ENCODE peak calls at places on chromosomes 11 and 22, in nine cellular contexts. O, Y, Z, M, S, W, H, Q and L are unnamed samples.
A peak's percentile ranks its signal among the peaks of the same experiment; 100 is the strongest.

GRCh38 chr11:11231763-11232162 is 121.3 kb downstream of the CSNK2A3 start:
- DNase-seq in O (no peak), Y (no peak), Z (no peak), M (no peak), S (no peak), W (no peak), H (no peak), Q (no peak), L (no peak)

GRCh38 chr11:819129-819931 is 616 bp downstream of the PNPLA2 start:
- DNase-seq in O (no peak), Y (peak; percentile 95), Z (peak; percentile 91), M (peak; percentile 48), S (peak; percentile 95), W (peak; percentile 94), H (peak; percentile 93), Q (peak; percentile 90), L (peak; percentile 83)

GRCh38 chr11:123405123-123405592 is 24.9 kb upstream of the GRAMD1B start:
- DNase-seq in O (no peak), Y (no peak), Z (peak; percentile 32), M (no peak), S (no peak), W (peak; percentile 93), H (no peak), Q (no peak), L (no peak)

GRCh38 chr22:46766611-46767010 is 4.2 kb downstream of the TBC1D22A start:
- DNase-seq in O (no peak), Y (no peak), Z (no peak), M (no peak), S (no peak), W (no peak), H (no peak), Q (no peak), L (no peak)

GRCh38 chr11:120807414-120808150 is 216.3 kb upstream of the TBCEL start:
- DNase-seq in O (no peak), Y (no peak), Z (peak; percentile 82), M (peak; percentile 87), S (peak; percentile 49), W (no peak), H (peak; percentile 50), Q (no peak), L (peak; percentile 95)

GRCh38 chr11:124751741-124752470 is at the start of gene VSIG2:
- DNase-seq in O (no peak), Y (no peak), Z (no peak), M (no peak), S (no peak), W (no peak), H (no peak), Q (no peak), L (no peak)

GRCh38 chr11:100730266-100730665 is 43.2 kb downstream of the ARHGAP42 start:
- DNase-seq in O (peak; percentile 58), Y (no peak), Z (peak; percentile 66), M (no peak), S (no peak), W (no peak), H (peak; percentile 40), Q (no peak), L (no peak)

GRCh38 chr11:13046626-13047570 is 37.8 kb downstream of the RASSF10 start:
- DNase-seq in O (no peak), Y (no peak), Z (no peak), M (no peak), S (no peak), W (no peak), H (no peak), Q (no peak), L (no peak)

GRCh38 chr11:35282226-35282882 is 137.0 kb downstream of the SLC1A2 start:
- DNase-seq in O (no peak), Y (no peak), Z (peak; percentile 48), M (peak; percentile 45), S (no peak), W (no peak), H (no peak), Q (no peak), L (peak; percentile 40)

GRCh38 chr22:45966892-45967365 is 10.0 kb downstream of the WNT7B start:
- DNase-seq in O (no peak), Y (no peak), Z (no peak), M (no peak), S (no peak), W (no peak), H (no peak), Q (no peak), L (no peak)

GRCh38 chr11:106853850-106854401 is 164.3 kb downstream of the GUCY1A2 start:
- DNase-seq in O (no peak), Y (no peak), Z (no peak), M (no peak), S (no peak), W (no peak), H (no peak), Q (no peak), L (no peak)

DNA sequence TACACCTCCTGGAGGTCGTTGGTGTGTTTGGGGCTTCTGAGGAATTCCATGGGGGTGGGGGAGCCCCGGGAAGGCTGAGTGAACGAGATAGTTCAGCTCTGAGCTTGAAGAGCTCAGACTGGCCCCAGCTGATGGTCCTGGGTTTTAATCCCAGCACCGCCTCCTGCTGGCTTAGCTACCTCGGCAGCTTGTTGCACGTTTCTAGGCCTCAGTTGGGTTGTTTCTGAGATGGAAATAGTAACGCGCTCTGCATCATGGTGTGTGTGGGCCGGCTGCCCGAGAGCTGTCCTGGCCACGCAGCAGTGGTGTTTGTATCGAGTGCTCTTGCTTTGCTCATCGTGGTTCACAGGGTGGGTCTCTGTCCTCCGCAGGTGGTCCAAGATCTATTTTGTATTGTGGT is 37.4 kb downstream of the TPCN2 start:
- DNase-seq in O (no peak), Y (no peak), Z (no peak), M (no peak), S (no peak), W (no peak), H (peak; percentile 30), Q (no peak), L (no peak)
- TF ChIP-seq CTCF in O (peak; percentile 28), Y (no peak), Z (peak; percentile 11), M (no peak), S (no peak), W (no peak), H (peak; percentile 23), Q (no peak), L (peak; percentile 37)

GRCh38 chr11:15091620-15092019 is 18.2 kb downstream of the CALCB start:
- DNase-seq in O (no peak), Y (peak; percentile 39), Z (no peak), M (no peak), S (no peak), W (no peak), H (no peak), Q (no peak), L (no peak)

GRCh38 chr11:15095736-15096228 is 18.9 kb upstream of the INSC start:
- DNase-seq in O (no peak), Y (no peak), Z (no peak), M (no peak), S (no peak), W (no peak), H (no peak), Q (no peak), L (no peak)

GRCh38 chr11:15093432-15093831 is 20.0 kb downstream of the CALCB start:
- DNase-seq in O (no peak), Y (no peak), Z (no peak), M (no peak), S (no peak), W (no peak), H (no peak), Q (no peak), L (no peak)

DNA sequence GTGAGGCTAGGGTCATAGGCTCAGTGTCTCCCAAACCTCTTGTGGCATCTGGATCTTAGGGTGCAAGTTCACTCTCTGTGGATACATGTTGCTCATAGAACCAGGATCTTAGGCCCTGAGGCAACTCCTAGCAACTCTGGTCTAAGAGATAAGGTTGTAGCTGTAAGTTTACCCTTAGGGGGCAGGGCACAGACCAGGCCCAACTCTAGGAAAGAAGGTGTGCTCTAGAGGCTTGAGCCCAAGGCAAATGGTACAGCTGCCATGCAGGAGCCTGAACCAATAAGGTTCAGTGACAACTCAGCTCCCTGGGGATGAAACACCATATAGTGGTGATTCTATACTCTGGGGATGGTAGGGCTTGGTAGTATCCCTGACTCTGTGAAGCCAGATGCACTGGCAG is 17.8 kb downstream of the CALCB start:
- DNase-seq in O (no peak), Y (no peak), Z (no peak), M (no peak), S (no peak), W (no peak), H (no peak), Q (no peak), L (no peak)
- TF ChIP-seq CTCF in O (no peak), Y (no peak), Z (no peak), M (no peak), S (no peak), W (no peak), H (no peak), Q (no peak), L (no peak)

DNA sequence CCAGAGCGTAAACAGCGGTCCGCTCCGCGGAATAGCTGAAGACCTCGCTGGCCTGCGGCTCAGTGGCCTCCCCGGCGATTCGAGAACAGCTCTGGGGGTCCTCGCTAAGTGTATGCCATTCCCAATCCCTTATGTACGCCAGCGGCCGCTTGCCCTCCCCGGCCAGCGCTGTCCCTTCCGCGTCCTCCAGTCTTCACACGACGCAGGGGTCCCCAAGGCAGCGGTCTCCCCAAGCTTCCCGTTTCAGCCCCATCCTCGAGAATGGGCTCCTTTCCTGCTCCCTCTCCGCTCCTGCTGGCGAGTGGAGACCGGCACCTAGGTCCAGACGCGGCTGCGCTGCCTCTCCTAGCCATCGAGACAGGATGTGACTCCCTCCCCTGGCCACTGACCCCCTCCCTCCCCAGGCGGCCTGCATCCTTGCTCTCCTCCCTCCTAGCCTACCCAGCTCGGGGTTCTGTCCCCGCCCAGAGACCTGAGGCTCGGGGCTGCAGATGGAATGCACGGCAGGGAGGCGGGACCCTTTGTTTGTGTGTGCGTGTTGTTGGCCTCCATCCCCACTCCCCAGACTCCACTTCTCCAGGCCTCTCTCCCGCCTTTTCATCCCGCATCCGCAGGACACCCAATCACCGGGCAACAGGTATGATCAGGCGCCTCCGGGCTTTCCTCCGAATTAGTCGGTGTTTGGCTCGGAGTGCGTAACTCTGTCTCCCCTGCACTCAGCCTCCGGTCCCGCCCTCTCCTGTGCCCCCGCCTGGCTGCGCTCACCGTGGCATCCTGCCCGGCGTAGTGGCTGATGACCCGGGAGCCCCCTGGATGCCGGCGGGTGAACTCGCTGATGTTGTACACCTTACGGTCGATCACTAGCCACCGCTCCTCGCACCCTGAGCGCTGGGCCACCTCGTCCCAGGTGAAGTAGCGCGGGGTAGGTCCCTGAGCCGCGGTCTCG is 740 bp downstream of the FADS1 start:
- DNase-seq in O (no peak), Y (no peak), Z (peak; percentile 85), M (no peak), S (peak; percentile 76), W (peak; percentile 78), H (peak; percentile 64), Q (peak; percentile 75), L (peak; percentile 74)
- TF ChIP-seq CTCF in O (no peak), Y (no peak), Z (no peak), M (no peak), S (no peak), W (no peak), H (no peak), Q (no peak), L (no peak)

DNA sequence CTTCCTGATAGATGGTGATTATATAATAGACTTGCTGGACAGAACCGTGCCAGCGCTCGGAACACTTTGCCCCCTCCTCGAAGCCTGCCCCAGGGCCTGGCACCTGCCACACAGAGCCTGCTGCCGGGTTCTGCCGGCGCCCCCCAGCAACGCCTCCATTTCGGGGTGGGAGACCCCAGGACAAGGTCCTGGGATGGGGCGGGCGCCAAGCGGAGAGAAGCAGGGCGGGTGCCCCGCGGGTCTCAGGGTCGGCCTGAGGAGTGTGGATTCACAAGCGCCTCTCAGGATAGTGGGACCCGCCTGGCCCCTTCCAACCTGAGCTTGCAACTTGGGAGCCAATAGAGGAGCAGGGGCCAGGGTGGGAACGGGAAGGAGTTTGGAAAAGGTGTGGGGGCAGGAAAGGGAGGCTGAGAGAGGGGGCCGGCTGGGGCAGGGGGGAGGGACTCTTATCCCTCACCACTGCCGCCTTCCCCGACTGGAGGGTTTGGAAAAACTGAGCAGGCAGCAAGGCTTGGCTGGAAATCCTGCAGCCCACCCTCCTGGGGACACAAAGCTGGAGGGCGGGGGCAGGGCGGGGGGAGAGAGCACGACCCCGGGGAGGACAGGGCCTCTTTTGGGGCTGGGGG is 3.3 kb upstream of the BCL9L start:
- DNase-seq in O (no peak), Y (peak; percentile 59), Z (peak; percentile 73), M (no peak), S (peak; percentile 81), W (peak; percentile 65), H (peak; percentile 88), Q (peak; percentile 81), L (peak; percentile 75)
- TF ChIP-seq CTCF in O (no peak), Y (no peak), Z (no peak), M (peak; percentile 13), S (no peak), W (no peak), H (peak; percentile 13), Q (no peak), L (no peak)